ENCODE peak calls at places on chromosome 1, in six cellular contexts. E, K, C, U, J and B are unnamed samples.

GRCh38 chr1:20445956-20446355 is 40.1 kb downstream of the CAMK2N1 start:
- DNase-seq in E (no peak), K (no peak), C (no peak), U (no peak), J (no peak), B (no peak)

GRCh38 chr1:214518387-214518786 is 33.0 kb downstream of the PTPN14 start:
- DNase-seq in E (no peak), K (peak), C (no peak), U (no peak), J (no peak), B (no peak)

GRCh38 chr1:111729271-111729921 is 9.8 kb downstream of the INKA2 start:
- DNase-seq in E (no peak), K (no peak), C (no peak), U (no peak), J (no peak), B (no peak)

GRCh38 chr1:111738436-111739221 is 566 bp downstream of the INKA2 start:
- DNase-seq in E (peak), K (peak), C (no peak), U (peak), J (no peak), B (peak)

GRCh38 chr1:25110037-25110436 is 122.3 kb downstream of the SYF2 start:
- DNase-seq in E (no peak), K (peak), C (no peak), U (no peak), J (no peak), B (no peak)

GRCh38 chr1:2853711-2854110 is 52.2 kb upstream of the TTC34 start:
- DNase-seq in E (no peak), K (no peak), C (no peak), U (no peak), J (no peak), B (no peak)

GRCh38 chr1:235599536-235599935 is 50.0 kb downstream of the GNG4 start:
- DNase-seq in E (no peak), K (no peak), C (no peak), U (no peak), J (no peak), B (no peak)

GRCh38 chr1:10973956-10974881 is 38.2 kb upstream of the TARDBP start:
- DNase-seq in E (no peak), K (peak), C (no peak), U (no peak), J (no peak), B (no peak)

GRCh38 chr1:221664253-221664652 is 77.6 kb downstream of the DUSP10 start:
- DNase-seq in E (no peak), K (no peak), C (no peak), U (no peak), J (no peak), B (no peak)

GRCh38 chr1:68141801-68142440 is 90.4 kb downstream of the WLS start:
- DNase-seq in E (no peak), K (no peak), C (no peak), U (no peak), J (no peak), B (no peak)

GRCh38 chr1:167209044-167209443 is 11.6 kb upstream of the POU2F1 start:
- DNase-seq in E (no peak), K (no peak), C (no peak), U (no peak), J (no peak), B (peak)

GRCh38 chr1:57124768-57125446 is 159.1 kb upstream of the C8B start:
- DNase-seq in E (peak), K (peak), C (no peak), U (no peak), J (no peak), B (no peak)

GRCh38 chr1:40316595-40317393 is at the start of gene COL9A2:
- DNase-seq in E (no peak), K (no peak), C (peak), U (peak), J (no peak), B (peak)

GRCh38 chr1:116951175-116951935 is 41.6 kb downstream of the PTGFRN start:
- DNase-seq in E (peak), K (peak), C (no peak), U (no peak), J (no peak), B (no peak)

GRCh38 chr1:203556047-203556851 is 62.3 kb downstream of the OPTC start:
- DNase-seq in E (peak), K (peak), C (no peak), U (no peak), J (peak), B (no peak)